ENCODE peak calls at places on chromosomes 12 and 14, in nine cellular contexts. Z is AG09309, M is GM13976, F is astrocyte of the spinal cord, R is H9, D is progenitor cell of endocrine pancreas, C is activated B cell treated with CpG ODN at 0.5 μM for 24 hours, P is kidney epithelial cell, O is lung. K is an unnamed sample.

GRCh38 chr12:57243521-57244305 is 7.3 kb downstream of the STAC3 start:
- DNase-seq in Z (no peak), M (peak), F (peak), R (peak), D (peak), C (peak), P (no peak), O (peak), K (peak)

GRCh38 chr12:130127527-130127908 is 34.7 kb upstream of the FZD10 start:
- DNase-seq in Z (no peak), M (no peak), F (no peak), R (no peak), D (no peak), C (no peak), P (no peak), O (peak), K (no peak)

GRCh38 chr14:95668235-95668772 is 17.9 kb upstream of the TCL1B start:
- DNase-seq in Z (no peak), M (no peak), F (no peak), R (no peak), D (no peak), C (no peak), P (no peak), O (no peak), K (no peak)

GRCh38 chr14:69848903-69849391 is 30.3 kb upstream of the SMOC1 start:
- DNase-seq in Z (no peak), M (no peak), F (no peak), R (no peak), D (no peak), C (no peak), P (no peak), O (no peak), K (no peak)

GRCh38 chr14:73714656-73715081 is 485 bp upstream of the PNMA1 start:
- DNase-seq in Z (no peak), M (no peak), F (peak), R (no peak), D (no peak), C (no peak), P (no peak), O (no peak), K (no peak)

GRCh38 chr12:25653487-25654175 is 100.5 kb upstream of the LMNTD1 start:
- DNase-seq in Z (no peak), M (no peak), F (no peak), R (no peak), D (no peak), C (no peak), P (no peak), O (no peak), K (no peak)

GRCh38 chr14:52801014-52801708 is 9.8 kb upstream of the GNPNAT1 start:
- DNase-seq in Z (no peak), M (no peak), F (peak), R (no peak), D (no peak), C (no peak), P (peak), O (no peak), K (no peak)

GRCh38 chr12:24113701-24114100 is 164.2 kb upstream of the SOX5 start:
- DNase-seq in Z (no peak), M (no peak), F (peak), R (no peak), D (no peak), C (no peak), P (no peak), O (no peak), K (no peak)

GRCh38 chr12:121792607-121793500 is 634 bp downstream of the RHOF start:
- DNase-seq in Z (no peak), M (peak), F (no peak), R (no peak), D (no peak), C (peak), P (no peak), O (peak), K (peak)

GRCh38 chr14:102917469-102918211 is 4.8 kb upstream of the AMN start:
- DNase-seq in Z (no peak), M (peak), F (peak), R (peak), D (peak), C (peak), P (no peak), O (no peak), K (peak)

GRCh38 chr14:68593806-68594536 is 198.9 kb downstream of the ZFP36L1 start:
- DNase-seq in Z (no peak), M (no peak), F (peak), R (no peak), D (no peak), C (no peak), P (peak), O (no peak), K (peak)

GRCh38 chr12:47079365-47079893 is at the start of gene PCED1B:
- DNase-seq in Z (no peak), M (peak), F (peak), R (peak), D (peak), C (no peak), P (no peak), O (peak), K (peak)

GRCh38 chr14:98751110-98751509 is 520.9 kb downstream of the BCL11B start:
- DNase-seq in Z (no peak), M (no peak), F (no peak), R (no peak), D (no peak), C (no peak), P (no peak), O (no peak), K (no peak)

GRCh38 chr12:4118601-4119156 is 154.9 kb upstream of the CCND2 start:
- DNase-seq in Z (no peak), M (no peak), F (no peak), R (peak), D (no peak), C (no peak), P (no peak), O (peak), K (no peak)

GRCh38 chr14:76464856-76465255 is 88.9 kb downstream of the ESRRB start:
- DNase-seq in Z (no peak), M (no peak), F (no peak), R (no peak), D (no peak), C (no peak), P (no peak), O (no peak), K (no peak)

GRCh38 chr14:93984987-93985410 is 8.6 kb upstream of the ASB2 start:
- DNase-seq in Z (peak), M (no peak), F (peak), R (peak), D (no peak), C (no peak), P (peak), O (no peak), K (no peak)

GRCh38 chr12:52873832-52874572 is 25.2 kb upstream of the KRT78 start:
- DNase-seq in Z (peak), M (no peak), F (peak), R (peak), D (peak), C (peak), P (peak), O (peak), K (peak)

GRCh38 chr12:105423237-105423636 is 92.7 kb downstream of the C12orf75 start:
- DNase-seq in Z (no peak), M (no peak), F (no peak), R (no peak), D (no peak), C (no peak), P (no peak), O (no peak), K (no peak)

GRCh38 chr14:68631691-68632590 is 160.9 kb downstream of the ZFP36L1 start:
- DNase-seq in Z (no peak), M (no peak), F (no peak), R (peak), D (peak), C (no peak), P (no peak), O (no peak), K (no peak)

GRCh38 chr14:98069712-98070133 is 1202.3 kb downstream of the BCL11B start:
- DNase-seq in Z (no peak), M (no peak), F (peak), R (peak), D (no peak), C (no peak), P (peak), O (peak), K (no peak)

GRCh38 chr12:81863406-81863805 is 104.3 kb upstream of the PPFIA2 start:
- DNase-seq in Z (no peak), M (no peak), F (peak), R (no peak), D (no peak), C (no peak), P (peak), O (no peak), K (no peak)

GRCh38 chr14:20986811-20987210 is 3.0 kb upstream of the METTL17 start:
- DNase-seq in Z (peak), M (no peak), F (peak), R (no peak), D (no peak), C (no peak), P (peak), O (no peak), K (no peak)

GRCh38 chr14:71675902-71676291 is 256.3 kb upstream of the RGS6 start:
- DNase-seq in Z (no peak), M (no peak), F (no peak), R (no peak), D (no peak), C (no peak), P (no peak), O (no peak), K (no peak)

GRCh38 chr14:61347771-61348443 is 26.5 kb downstream of the PRKCH start:
- DNase-seq in Z (no peak), M (no peak), F (no peak), R (no peak), D (no peak), C (no peak), P (no peak), O (no peak), K (peak)

GRCh38 chr14:76123426-76124095 is 28.2 kb upstream of the GPATCH2L start:
- DNase-seq in Z (no peak), M (no peak), F (no peak), R (no peak), D (no peak), C (no peak), P (no peak), O (no peak), K (no peak)

GRCh38 chr14:31961881-31962280 is 115.2 kb upstream of the ARHGAP5 start:
- DNase-seq in Z (no peak), M (no peak), F (no peak), R (no peak), D (no peak), C (no peak), P (no peak), O (no peak), K (no peak)

GRCh38 chr14:75101491-75101890 is 25.4 kb downstream of the NEK9 start:
- DNase-seq in Z (no peak), M (no peak), F (no peak), R (no peak), D (no peak), C (no peak), P (no peak), O (no peak), K (no peak)

GRCh38 chr14:67881225-67881624 is 61.6 kb downstream of the RAD51B start:
- DNase-seq in Z (no peak), M (peak), F (no peak), R (no peak), D (no peak), C (no peak), P (no peak), O (no peak), K (peak)

GRCh38 chr12:32047357-32047828 is 59.3 kb upstream of the BICD1 start:
- DNase-seq in Z (no peak), M (no peak), F (no peak), R (no peak), D (no peak), C (no peak), P (no peak), O (no peak), K (peak)

GRCh38 chr12:65123435-65124063 is 2.4 kb upstream of the WIF1 start:
- DNase-seq in Z (no peak), M (peak), F (peak), R (no peak), D (no peak), C (no peak), P (no peak), O (no peak), K (peak)

GRCh38 chr12:15520083-15520482 is 197.8 kb downstream of the PTPRO start:
- DNase-seq in Z (no peak), M (no peak), F (no peak), R (peak), D (no peak), C (no peak), P (no peak), O (no peak), K (peak)

GRCh38 chr12:70418101-70418500 is 52.0 kb downstream of the KCNMB4 start:
- DNase-seq in Z (peak), M (no peak), F (no peak), R (no peak), D (no peak), C (no peak), P (no peak), O (no peak), K (peak)

GRCh38 chr14:69755299-69755698 is 11.6 kb upstream of the SRSF5 start:
- DNase-seq in Z (no peak), M (no peak), F (no peak), R (no peak), D (no peak), C (no peak), P (no peak), O (no peak), K (no peak)

GRCh38 chr14:24858052-24858451 is 191.9 kb downstream of the STXBP6 start:
- DNase-seq in Z (no peak), M (no peak), F (no peak), R (peak), D (no peak), C (no peak), P (no peak), O (no peak), K (no peak)

GRCh38 chr14:80427101-80427500 is 215.8 kb upstream of the DIO2 start:
- DNase-seq in Z (no peak), M (no peak), F (peak), R (no peak), D (no peak), C (no peak), P (no peak), O (no peak), K (no peak)

GRCh38 chr12:40693503-40693863 is 1.2 kb downstream of the CNTN1 start:
- DNase-seq in Z (no peak), M (no peak), F (peak), R (peak), D (no peak), C (no peak), P (no peak), O (peak), K (no peak)

GRCh38 chr12:110862331-110862730 is 15.5 kb downstream of the CCDC63 start:
- DNase-seq in Z (no peak), M (no peak), F (no peak), R (no peak), D (no peak), C (no peak), P (no peak), O (no peak), K (no peak)

GRCh38 chr12:34403706-34404376 is 381.5 kb downstream of the ALG10 start:
- DNase-seq in Z (no peak), M (peak), F (no peak), R (peak), D (peak), C (peak), P (no peak), O (peak), K (no peak)

GRCh38 chr12:96063046-96063445 is 27.7 kb upstream of the LTA4H start:
- DNase-seq in Z (no peak), M (no peak), F (peak), R (no peak), D (no peak), C (no peak), P (no peak), O (no peak), K (peak)
- TF ChIP-seq CTCF in Z (peak), M (no peak), F (peak), R (no peak), D (no peak), C (no peak), P (peak), O (no peak), K (peak)

DNA sequence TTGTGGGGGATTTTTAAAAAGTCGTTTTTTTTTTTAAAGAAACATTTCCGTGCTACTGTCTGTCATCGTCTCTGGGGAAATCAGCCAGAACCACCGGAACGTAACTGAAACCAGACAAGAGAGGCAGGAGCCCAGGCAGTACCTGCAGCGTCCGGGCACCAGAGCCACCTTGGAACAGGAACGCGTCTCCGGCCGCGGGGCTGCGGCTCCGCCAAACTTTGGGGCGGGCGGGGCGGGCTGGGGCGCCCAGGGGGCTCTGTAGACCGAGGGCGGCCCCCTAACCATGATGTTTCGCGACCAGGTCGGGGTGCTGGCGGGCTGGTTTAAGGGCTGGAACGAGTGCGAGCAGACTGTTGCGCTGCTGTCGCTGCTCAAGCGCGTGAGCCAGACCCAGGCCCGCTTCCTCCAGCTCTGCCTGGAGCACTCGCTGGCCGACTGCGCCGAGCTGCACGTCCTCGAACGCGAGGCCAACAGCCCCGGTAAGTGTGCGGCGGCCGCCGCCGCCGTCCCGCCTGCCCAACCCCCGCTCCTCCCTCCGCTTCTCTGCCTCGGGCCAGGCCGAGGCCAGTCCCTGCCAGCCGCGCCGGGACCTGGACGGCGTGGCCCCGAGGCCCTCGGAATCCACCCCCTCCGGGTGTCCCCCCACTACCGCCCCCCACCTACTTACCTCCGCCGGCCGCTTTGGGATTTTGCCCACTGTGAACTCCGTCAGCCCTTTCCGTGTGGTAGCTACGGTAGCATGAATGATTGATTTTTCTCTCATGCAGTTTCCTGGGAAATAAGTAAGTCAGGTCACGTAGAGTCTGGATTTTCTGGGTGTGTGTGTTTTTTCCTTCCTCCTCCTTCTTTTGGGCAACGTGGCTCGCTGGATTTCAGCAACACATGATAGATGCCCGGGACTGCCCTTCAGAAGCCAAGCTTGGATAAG is 970 bp downstream of the SAMD4A start:
- DNase-seq in Z (no peak), M (peak), F (peak), R (peak), D (peak), C (peak), P (no peak), O (peak), K (peak)
- TF ChIP-seq CTCF in Z (no peak), M (no peak), F (no peak), R (no peak), D (no peak), C (no peak), P (no peak), O (no peak), K (no peak)

GRCh38 chr14:54025661-54026060 is 69.0 kb upstream of the BMP4 start:
- DNase-seq in Z (peak), M (no peak), F (peak), R (no peak), D (no peak), C (no peak), P (no peak), O (peak), K (no peak)
- TF ChIP-seq CTCF in Z (peak), M (no peak), F (peak), R (peak), D (peak), C (no peak), P (peak), O (no peak), K (no peak)

GRCh38 chr12:63006536-63006935 is 71.6 kb upstream of the PPM1H start:
- DNase-seq in Z (no peak), M (no peak), F (no peak), R (no peak), D (no peak), C (no peak), P (no peak), O (no peak), K (no peak)
- TF ChIP-seq CTCF in Z (no peak), M (no peak), F (no peak), R (no peak), D (no peak), C (no peak), P (no peak), O (no peak), K (no peak)

GRCh38 chr12:116277393-116278258 is at the start of gene MED13L:
- DNase-seq in Z (peak), M (peak), F (peak), R (peak), D (peak), C (peak), P (no peak), O (peak), K (peak)
- TF ChIP-seq CTCF in Z (no peak), M (peak), F (peak), R (peak), D (peak), C (no peak), P (no peak), O (peak), K (peak)

GRCh38 chr14:22099942-22100763 is 426.5 kb upstream of the OR4E1 start:
- DNase-seq in Z (no peak), M (peak), F (peak), R (peak), D (peak), C (no peak), P (peak), O (peak), K (peak)
- TF ChIP-seq CTCF in Z (peak), M (peak), F (peak), R (peak), D (peak), C (no peak), P (peak), O (no peak), K (peak)

GRCh38 chr12:12977231-12977630 is 22.8 kb downstream of the HEBP1 start:
- DNase-seq in Z (no peak), M (no peak), F (no peak), R (no peak), D (no peak), C (no peak), P (no peak), O (no peak), K (no peak)

GRCh38 chr12:12973019-12973418 is 21.0 kb upstream of the GPRC5D start:
- DNase-seq in Z (no peak), M (no peak), F (no peak), R (no peak), D (no peak), C (no peak), P (no peak), O (no peak), K (no peak)

GRCh38 chr12:12976366-12976765 is 23.7 kb downstream of the HEBP1 start:
- DNase-seq in Z (peak), M (no peak), F (peak), R (no peak), D (no peak), C (no peak), P (peak), O (no peak), K (no peak)

GRCh38 chr12:12974211-12974610 is 22.2 kb upstream of the GPRC5D start:
- DNase-seq in Z (no peak), M (no peak), F (no peak), R (no peak), D (no peak), C (no peak), P (no peak), O (no peak), K (no peak)

GRCh38 chr12:12975322-12976077 is 23.5 kb upstream of the GPRC5D start:
- DNase-seq in Z (no peak), M (peak), F (peak), R (peak), D (no peak), C (no peak), P (no peak), O (no peak), K (no peak)
- TF ChIP-seq CTCF in Z (peak), M (peak), F (peak), R (peak), D (peak), C (no peak), P (peak), O (no peak), K (no peak)

DNA sequence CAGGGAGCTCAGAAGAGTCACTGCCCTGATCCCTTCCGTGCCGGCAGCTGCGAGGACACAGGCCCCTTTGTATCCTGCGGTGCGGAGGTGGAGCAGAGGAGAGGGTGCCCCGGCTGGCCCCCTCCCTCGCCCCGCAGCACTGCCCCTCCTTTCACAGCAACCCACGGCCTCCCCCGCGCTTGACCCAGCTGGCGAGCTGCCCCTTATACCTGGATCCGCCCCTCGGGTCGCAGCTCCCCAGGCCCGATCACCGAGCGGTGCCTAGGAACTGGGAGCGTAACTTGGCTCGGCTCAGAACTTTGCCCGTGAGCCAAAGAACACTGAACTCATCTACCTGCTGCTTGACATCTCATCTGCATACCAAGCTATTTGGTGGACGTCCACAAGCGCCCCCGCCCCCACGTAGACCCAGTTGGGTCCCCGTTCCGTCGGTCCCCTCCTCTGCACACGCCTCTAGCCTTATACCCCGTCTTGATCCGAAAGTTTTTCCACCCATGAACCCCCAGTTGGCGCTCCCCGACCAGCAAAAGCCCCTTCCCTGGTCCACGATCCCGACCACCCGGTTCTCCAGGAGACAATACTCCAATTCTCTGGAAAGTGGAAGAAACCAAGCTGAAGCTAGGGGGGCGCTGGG is 697 bp upstream of the DNAJC14 start:
- DNase-seq in Z (no peak), M (peak), F (no peak), R (peak), D (peak), C (peak), P (no peak), O (peak), K (peak)
- TF ChIP-seq CTCF in Z (no peak), M (peak), F (no peak), R (no peak), D (no peak), C (no peak), P (no peak), O (no peak), K (no peak)

K was measured in activated CD8-positive, alpha-beta T cell treated with anti-CD3 and anti-CD28 coated beads for 36 hours.